ENCODE peak calls at places on chromosomes 16 and 17, in ten cellular contexts. One of them, this sample, is unnamed.

GRCh38 chr16:66275795-66276428 is 90.6 kb upstream of the CDH5 start:
- DNase-seq in AG04450: no peak
- DNase-seq in astrocyte: peak
- DNase-seq in mammary epithelial cell: peak
- DNase-seq in kidney: no peak
- DNase-seq in tibial nerve: no peak
- DNase-seq in thoracic aorta: no peak
- DNase-seq in heart right ventricle: no peak
- DNase-seq in uterus: no peak
- DNase-seq in neural progenitor cell: peak
- DNase-seq in this sample: no peak

GRCh38 chr17:38428643-38429371 is 543 bp downstream of the ARHGAP23 start:
- DNase-seq in AG04450: no peak
- DNase-seq in astrocyte: peak
- DNase-seq in mammary epithelial cell: no peak
- DNase-seq in kidney: peak
- DNase-seq in tibial nerve: no peak
- DNase-seq in thoracic aorta: no peak
- DNase-seq in heart right ventricle: peak
- DNase-seq in uterus: peak
- DNase-seq in neural progenitor cell: peak
- DNase-seq in this sample: peak

GRCh38 chr16:84223456-84223855 is 16.4 kb downstream of the KCNG4 start:
- DNase-seq in AG04450: no peak
- DNase-seq in astrocyte: no peak
- DNase-seq in mammary epithelial cell: no peak
- DNase-seq in kidney: no peak
- DNase-seq in tibial nerve: no peak
- DNase-seq in thoracic aorta: no peak
- DNase-seq in heart right ventricle: no peak
- DNase-seq in uterus: no peak
- DNase-seq in neural progenitor cell: no peak
- DNase-seq in this sample: no peak

GRCh38 chr17:35252646-35253045 is 9.8 kb downstream of the SLFN5 start:
- DNase-seq in AG04450: no peak
- DNase-seq in astrocyte: no peak
- DNase-seq in mammary epithelial cell: no peak
- DNase-seq in kidney: no peak
- DNase-seq in tibial nerve: no peak
- DNase-seq in thoracic aorta: no peak
- DNase-seq in heart right ventricle: no peak
- DNase-seq in uterus: no peak
- DNase-seq in neural progenitor cell: no peak
- DNase-seq in this sample: no peak

GRCh38 chr17:29131814-29132682 is 48.1 kb downstream of the MYO18A start:
- DNase-seq in AG04450: peak
- DNase-seq in astrocyte: peak
- DNase-seq in mammary epithelial cell: no peak
- DNase-seq in kidney: no peak
- DNase-seq in tibial nerve: no peak
- DNase-seq in thoracic aorta: peak
- DNase-seq in heart right ventricle: no peak
- DNase-seq in uterus: peak
- DNase-seq in neural progenitor cell: no peak
- DNase-seq in this sample: no peak

GRCh38 chr17:18981642-18982424 is 22.7 kb downstream of the FAM83G start:
- DNase-seq in AG04450: no peak
- DNase-seq in astrocyte: peak
- DNase-seq in mammary epithelial cell: peak
- DNase-seq in kidney: no peak
- DNase-seq in tibial nerve: no peak
- DNase-seq in thoracic aorta: peak
- DNase-seq in heart right ventricle: no peak
- DNase-seq in uterus: no peak
- DNase-seq in neural progenitor cell: peak
- DNase-seq in this sample: peak

GRCh38 chr16:880471-881171 is 80.1 kb upstream of the GNG13 start:
- DNase-seq in AG04450: no peak
- DNase-seq in astrocyte: no peak
- DNase-seq in mammary epithelial cell: no peak
- DNase-seq in kidney: peak
- DNase-seq in tibial nerve: no peak
- DNase-seq in thoracic aorta: no peak
- DNase-seq in heart right ventricle: no peak
- DNase-seq in uterus: no peak
- DNase-seq in neural progenitor cell: no peak
- DNase-seq in this sample: no peak

GRCh38 chr16:56311208-56312027 is 113.9 kb downstream of the AMFR start:
- DNase-seq in AG04450: no peak
- DNase-seq in astrocyte: no peak
- DNase-seq in mammary epithelial cell: no peak
- DNase-seq in kidney: peak
- DNase-seq in tibial nerve: no peak
- DNase-seq in thoracic aorta: no peak
- DNase-seq in heart right ventricle: no peak
- DNase-seq in uterus: no peak
- DNase-seq in neural progenitor cell: no peak
- DNase-seq in this sample: no peak

GRCh38 chr16:87507351-87508069 is 14.7 kb upstream of the ZCCHC14 start:
- DNase-seq in AG04450: no peak
- DNase-seq in astrocyte: no peak
- DNase-seq in mammary epithelial cell: no peak
- DNase-seq in kidney: no peak
- DNase-seq in tibial nerve: no peak
- DNase-seq in thoracic aorta: no peak
- DNase-seq in heart right ventricle: no peak
- DNase-seq in uterus: no peak
- DNase-seq in neural progenitor cell: no peak
- DNase-seq in this sample: no peak

GRCh38 chr17:27533874-27534815 is 77.9 kb downstream of the KSR1 start:
- DNase-seq in AG04450: peak
- DNase-seq in astrocyte: peak
- DNase-seq in mammary epithelial cell: peak
- DNase-seq in kidney: no peak
- DNase-seq in tibial nerve: no peak
- DNase-seq in thoracic aorta: no peak
- DNase-seq in heart right ventricle: no peak
- DNase-seq in uterus: no peak
- DNase-seq in neural progenitor cell: peak
- DNase-seq in this sample: no peak

GRCh38 chr17:13671771-13672170 is 70.0 kb upstream of the HS3ST3A1 start:
- DNase-seq in AG04450: no peak
- DNase-seq in astrocyte: peak
- DNase-seq in mammary epithelial cell: no peak
- DNase-seq in kidney: no peak
- DNase-seq in tibial nerve: no peak
- DNase-seq in thoracic aorta: no peak
- DNase-seq in heart right ventricle: no peak
- DNase-seq in uterus: no peak
- DNase-seq in neural progenitor cell: peak
- DNase-seq in this sample: no peak

DNA sequence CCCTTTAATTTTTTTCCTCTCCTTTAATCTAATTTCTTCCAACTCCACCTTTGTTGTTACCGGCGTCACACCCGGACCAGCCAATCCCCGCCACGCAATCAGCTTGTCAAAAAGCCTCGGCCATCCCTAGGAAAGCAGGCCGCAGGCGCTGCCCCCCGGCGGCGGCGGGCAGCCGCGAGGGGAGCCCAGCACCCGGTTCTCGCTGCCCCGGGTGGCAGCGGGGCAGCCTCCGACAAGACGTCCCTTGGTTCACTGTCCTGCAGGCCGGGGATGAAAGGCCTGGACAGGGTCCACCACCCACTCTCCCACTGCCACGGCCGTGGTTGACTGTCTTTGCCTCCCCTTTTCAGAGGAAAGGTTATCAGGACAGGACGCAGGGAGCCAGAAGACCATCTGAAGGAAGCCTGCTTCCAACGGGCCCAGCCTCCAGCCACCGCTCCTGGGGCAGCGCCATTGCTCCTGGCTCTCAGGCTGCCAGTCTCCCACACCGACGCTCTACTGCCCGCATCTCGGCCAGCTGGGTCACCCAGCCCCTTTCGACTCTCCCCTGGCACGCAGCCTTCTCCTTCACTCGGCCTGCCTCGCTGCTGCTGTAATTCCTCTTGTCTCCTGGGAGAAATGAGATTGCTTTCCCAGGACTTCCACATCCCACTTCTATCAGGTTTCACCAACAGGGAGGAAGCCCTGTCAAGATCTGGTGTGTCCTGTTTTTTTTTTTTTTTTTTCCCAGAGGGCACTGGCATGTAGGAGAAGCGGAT is 2.8 kb upstream of the UBTF start:
- DNase-seq in AG04450: no peak
- DNase-seq in astrocyte: peak
- DNase-seq in mammary epithelial cell: peak
- DNase-seq in kidney: peak
- DNase-seq in tibial nerve: peak
- DNase-seq in thoracic aorta: no peak
- DNase-seq in heart right ventricle: peak
- DNase-seq in uterus: peak
- DNase-seq in neural progenitor cell: peak
- DNase-seq in this sample: peak
- TF ChIP-seq CTCF in AG04450: peak
- TF ChIP-seq CTCF in astrocyte: no peak
- TF ChIP-seq CTCF in mammary epithelial cell: no peak
- TF ChIP-seq CTCF in kidney: peak
- TF ChIP-seq CTCF in tibial nerve: no peak
- TF ChIP-seq CTCF in thoracic aorta: peak
- TF ChIP-seq CTCF in heart right ventricle: no peak
- TF ChIP-seq CTCF in uterus: peak
- TF ChIP-seq CTCF in neural progenitor cell: peak
- TF ChIP-seq CTCF in this sample: no peak

DNA sequence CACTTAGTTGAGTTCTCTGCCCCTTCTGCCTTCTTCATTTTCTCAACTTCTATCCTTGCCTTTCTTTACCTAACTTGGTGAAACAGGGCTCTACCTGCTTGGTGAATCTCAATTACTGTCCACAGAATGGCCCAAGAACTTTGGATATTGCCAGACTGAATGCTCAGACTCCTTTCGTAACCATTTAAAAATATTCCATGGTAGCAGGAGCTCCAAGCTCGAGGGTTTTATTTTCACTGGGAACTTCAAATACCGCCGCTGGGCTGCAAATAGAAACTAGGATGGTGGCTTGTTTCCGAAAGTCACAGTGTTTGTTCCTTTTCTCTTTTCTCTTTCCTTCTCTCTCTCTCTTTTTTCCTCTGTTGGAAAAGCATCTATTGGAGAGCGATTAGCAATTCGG is 13.2 kb downstream of the TMEM100 start:
- DNase-seq in AG04450: no peak
- DNase-seq in astrocyte: no peak
- DNase-seq in mammary epithelial cell: no peak
- DNase-seq in kidney: no peak
- DNase-seq in tibial nerve: no peak
- DNase-seq in thoracic aorta: no peak
- DNase-seq in heart right ventricle: no peak
- DNase-seq in uterus: no peak
- DNase-seq in neural progenitor cell: no peak
- DNase-seq in this sample: no peak
- H3K4me3 ChIP-seq in AG04450: no peak
- H3K4me3 ChIP-seq in astrocyte: no peak
- H3K4me3 ChIP-seq in mammary epithelial cell: no peak
- H3K4me3 ChIP-seq in kidney: no peak
- H3K4me3 ChIP-seq in tibial nerve: no peak
- H3K4me3 ChIP-seq in thoracic aorta: peak
- H3K4me3 ChIP-seq in heart right ventricle: no peak
- H3K4me3 ChIP-seq in uterus: no peak
- H3K4me3 ChIP-seq in neural progenitor cell: no peak
- H3K4me3 ChIP-seq in this sample: no peak

DNA sequence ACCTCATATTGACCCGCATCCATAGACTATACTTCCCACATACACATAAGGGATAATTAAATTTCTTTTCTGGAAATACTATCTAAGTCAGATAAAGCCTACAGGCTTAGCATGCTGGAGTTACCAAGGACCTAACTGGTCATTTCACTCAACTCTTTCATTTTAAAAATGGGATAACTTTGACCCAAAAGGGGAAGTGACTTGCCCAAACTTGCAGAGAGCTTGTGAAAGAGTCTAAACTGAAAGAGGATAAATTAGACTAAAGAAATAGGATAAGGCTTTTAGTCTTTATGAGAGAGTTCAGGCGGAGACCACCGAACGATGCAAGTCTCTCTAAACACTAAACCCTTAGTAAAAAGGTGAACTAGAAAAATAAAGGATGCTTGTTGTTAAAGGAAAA is 3.9 kb upstream of the KRT33A start:
- DNase-seq in AG04450: no peak
- DNase-seq in astrocyte: no peak
- DNase-seq in mammary epithelial cell: no peak
- DNase-seq in kidney: no peak
- DNase-seq in tibial nerve: no peak
- DNase-seq in thoracic aorta: no peak
- DNase-seq in heart right ventricle: no peak
- DNase-seq in uterus: no peak
- DNase-seq in neural progenitor cell: no peak
- DNase-seq in this sample: no peak
- H3K27ac ChIP-seq in AG04450: no peak
- H3K27ac ChIP-seq in astrocyte: no peak
- H3K27ac ChIP-seq in mammary epithelial cell: no peak
- H3K27ac ChIP-seq in kidney: no peak
- H3K27ac ChIP-seq in tibial nerve: no peak
- H3K27ac ChIP-seq in thoracic aorta: no peak
- H3K27ac ChIP-seq in heart right ventricle: no peak
- H3K27ac ChIP-seq in uterus: no peak
- H3K27ac ChIP-seq in neural progenitor cell: no peak
- H3K27ac ChIP-seq in this sample: no peak

GRCh38 chr16:81758376-81758775 is 20.7 kb upstream of the PLCG2 start:
- DNase-seq in AG04450: no peak
- DNase-seq in astrocyte: peak
- DNase-seq in mammary epithelial cell: peak
- DNase-seq in kidney: no peak
- DNase-seq in tibial nerve: no peak
- DNase-seq in thoracic aorta: no peak
- DNase-seq in heart right ventricle: no peak
- DNase-seq in uterus: no peak
- DNase-seq in neural progenitor cell: no peak
- DNase-seq in this sample: no peak

GRCh38 chr16:81752876-81753227 is 26.2 kb upstream of the PLCG2 start:
- DNase-seq in AG04450: no peak
- DNase-seq in astrocyte: no peak
- DNase-seq in mammary epithelial cell: no peak
- DNase-seq in kidney: no peak
- DNase-seq in tibial nerve: no peak
- DNase-seq in thoracic aorta: no peak
- DNase-seq in heart right ventricle: no peak
- DNase-seq in uterus: no peak
- DNase-seq in neural progenitor cell: no peak
- DNase-seq in this sample: no peak

GRCh38 chr16:81752225-81752875 is 26.7 kb upstream of the PLCG2 start:
- DNase-seq in AG04450: no peak
- DNase-seq in astrocyte: no peak
- DNase-seq in mammary epithelial cell: no peak
- DNase-seq in kidney: peak
- DNase-seq in tibial nerve: no peak
- DNase-seq in thoracic aorta: no peak
- DNase-seq in heart right ventricle: peak
- DNase-seq in uterus: no peak
- DNase-seq in neural progenitor cell: no peak
- DNase-seq in this sample: no peak

GRCh38 chr16:81754810-81755209 is 24.3 kb upstream of the PLCG2 start:
- DNase-seq in AG04450: no peak
- DNase-seq in astrocyte: no peak
- DNase-seq in mammary epithelial cell: no peak
- DNase-seq in kidney: no peak
- DNase-seq in tibial nerve: no peak
- DNase-seq in thoracic aorta: no peak
- DNase-seq in heart right ventricle: no peak
- DNase-seq in uterus: no peak
- DNase-seq in neural progenitor cell: no peak
- DNase-seq in this sample: no peak

GRCh38 chr16:81755915-81756644 is 23.0 kb upstream of the PLCG2 start:
- DNase-seq in AG04450: no peak
- DNase-seq in astrocyte: no peak
- DNase-seq in mammary epithelial cell: no peak
- DNase-seq in kidney: no peak
- DNase-seq in tibial nerve: no peak
- DNase-seq in thoracic aorta: no peak
- DNase-seq in heart right ventricle: peak
- DNase-seq in uterus: peak
- DNase-seq in neural progenitor cell: no peak
- DNase-seq in this sample: no peak
- TF ChIP-seq CTCF in AG04450: no peak
- TF ChIP-seq CTCF in astrocyte: no peak
- TF ChIP-seq CTCF in mammary epithelial cell: no peak
- TF ChIP-seq CTCF in kidney: no peak
- TF ChIP-seq CTCF in tibial nerve: no peak
- TF ChIP-seq CTCF in thoracic aorta: no peak
- TF ChIP-seq CTCF in heart right ventricle: no peak
- TF ChIP-seq CTCF in uterus: no peak
- TF ChIP-seq CTCF in neural progenitor cell: no peak
- TF ChIP-seq CTCF in this sample: no peak

This sample was measured in pancreas.